ENCODE peak calls at places on chromosomes 11 and 22, in seven cellular contexts. S is fibroblast of lung, N is PC-3, G is neural progenitor cell, F is HCT116, B is H1, X is mammary epithelial cell. O is an unnamed sample.

GRCh38 chr11:2587132-2587930 is 112.5 kb downstream of the KCNQ1OT1 start:
- DNase-seq in S (no peak), N (no peak), G (no peak), F (no peak), B (no peak), X (no peak), O (no peak)

GRCh38 chr11:78140392-78141077 is 1.1 kb upstream of the ALG8 start:
- DNase-seq in S (no peak), N (no peak), G (no peak), F (no peak), B (no peak), X (no peak), O (no peak)

GRCh38 chr11:115637842-115638241 is 133.6 kb upstream of the CADM1 start:
- DNase-seq in S (no peak), N (no peak), G (no peak), F (no peak), B (no peak), X (no peak), O (no peak)

GRCh38 chr11:33448461-33449130 is 191.4 kb downstream of the HIPK3 start:
- DNase-seq in S (no peak), N (peak; percentile 66), G (no peak), F (no peak), B (no peak), X (peak; percentile 24), O (peak; percentile 21)

GRCh38 chr11:95230054-95231034 is 658 bp downstream of the SESN3 start:
- DNase-seq in S (peak; percentile 15), N (no peak), G (peak; percentile 53), F (no peak), B (no peak), X (peak; percentile 42), O (peak; percentile 34)

GRCh38 chr22:44254811-44255210 is 57.9 kb downstream of the SHISAL1 start:
- DNase-seq in S (no peak), N (no peak), G (no peak), F (no peak), B (no peak), X (no peak), O (no peak)

GRCh38 chr11:67614730-67615454 is 8.2 kb downstream of the NDUFV1 start:
- DNase-seq in S (no peak), N (no peak), G (no peak), F (no peak), B (no peak), X (no peak), O (no peak)

GRCh38 chr11:2138436-2139117 is 612 bp downstream of the IGF2 start:
- DNase-seq in S (peak; percentile 21), N (no peak), G (peak; percentile 79), F (no peak), B (no peak), X (no peak), O (no peak)

GRCh38 chr11:12159351-12160099 is 49.1 kb downstream of the MICAL2 start:
- DNase-seq in S (peak; percentile 96), N (peak; percentile 69), G (no peak), F (no peak), B (no peak), X (peak; percentile 57), O (peak; percentile 47)

GRCh38 chr11:35012467-35013191 is 96.2 kb downstream of the PDHX start:
- DNase-seq in S (no peak), N (no peak), G (no peak), F (no peak), B (no peak), X (no peak), O (no peak)

GRCh38 chr22:42680648-42681047 is 31.5 kb upstream of the CYB5R3 start:
- DNase-seq in S (peak; percentile 88), N (peak; percentile 96), G (no peak), F (peak; percentile 66), B (no peak), X (peak; percentile 95), O (peak; percentile 82)

GRCh38 chr11:86355256-86355655 is 19.4 kb upstream of the CCDC81 start:
- DNase-seq in S (no peak), N (no peak), G (no peak), F (no peak), B (no peak), X (no peak), O (no peak)

GRCh38 chr11:44597358-44598009 is 32.0 kb downstream of the CD82 start:
- DNase-seq in S (no peak), N (no peak), G (no peak), F (no peak), B (no peak), X (no peak), O (no peak)

GRCh38 chr22:32478994-32479393 is 4.4 kb downstream of the FBXO7 start:
- DNase-seq in S (no peak), N (no peak), G (no peak), F (no peak), B (no peak), X (no peak), O (no peak)

GRCh38 chr11:122395282-122395681 is 260.2 kb upstream of the UBASH3B start:
- DNase-seq in S (no peak), N (no peak), G (no peak), F (no peak), B (no peak), X (no peak), O (no peak)

GRCh38 chr11:122394326-122394725 is 261.2 kb upstream of the UBASH3B start:
- DNase-seq in S (no peak), N (no peak), G (peak; percentile 55), F (no peak), B (no peak), X (no peak), O (no peak)

GRCh38 chr11:122398167-122398566 is 257.4 kb upstream of the UBASH3B start:
- DNase-seq in S (peak; percentile 61), N (no peak), G (no peak), F (no peak), B (no peak), X (no peak), O (no peak)

GRCh38 chr11:122399375-122399774 is 256.1 kb upstream of the UBASH3B start:
- DNase-seq in S (no peak), N (no peak), G (no peak), F (no peak), B (no peak), X (no peak), O (no peak)

GRCh38 chr11:122398851-122399250 is 256.7 kb upstream of the UBASH3B start:
- DNase-seq in S (no peak), N (no peak), G (no peak), F (no peak), B (no peak), X (no peak), O (no peak)
- H3K4me1 ChIP-seq in S (no peaks in the 10 kb centered on the region), N (no peaks in the 10 kb centered on the region), G (peaks cover 12% of the 10 kb centered on the region), F (no peaks in the 10 kb centered on the region), B (no peaks in the 10 kb centered on the region), X (no peaks in the 10 kb centered on the region), O (no peaks in the 10 kb centered on the region)

DNA sequence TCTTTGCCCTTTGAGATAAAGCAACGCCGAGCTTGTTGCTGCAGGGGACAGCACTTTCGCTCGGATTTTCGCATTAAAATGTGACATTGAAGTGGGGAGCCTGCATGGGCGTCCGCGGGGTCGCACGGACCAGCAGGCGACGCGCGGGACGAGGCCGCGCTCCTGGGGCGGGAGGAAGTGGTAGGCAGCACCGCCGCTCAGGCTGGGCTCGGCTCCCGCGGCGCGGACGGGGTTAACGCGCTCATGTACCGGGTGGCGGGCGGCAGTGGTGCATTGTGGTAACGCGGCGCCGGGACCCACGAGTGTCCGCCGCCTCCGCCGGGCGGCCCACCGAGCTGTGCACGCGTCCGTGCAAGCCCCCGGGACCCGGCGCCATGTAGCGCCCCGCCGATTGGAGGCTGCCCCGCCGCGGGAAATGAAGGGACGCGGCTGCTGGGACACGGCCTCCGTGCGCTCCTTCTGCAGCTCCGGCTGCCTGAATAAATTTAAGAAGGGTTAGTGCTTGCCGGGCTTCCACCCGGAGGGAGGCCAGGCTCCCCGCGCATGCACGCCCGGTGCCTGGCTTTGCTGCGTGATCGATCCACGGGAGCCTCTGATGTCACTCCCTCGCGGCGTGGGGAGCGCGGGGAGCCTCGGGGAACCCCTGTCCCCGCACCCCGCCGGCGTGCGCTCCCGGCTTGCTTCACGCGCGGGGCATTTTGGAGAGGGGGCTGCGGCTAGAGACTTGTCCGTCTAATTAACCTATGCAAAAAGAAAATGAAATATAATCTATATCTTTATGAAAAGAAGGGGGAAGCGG is 127.7 kb downstream of the OSBP2 start:
- DNase-seq in S (no peak), N (no peak), G (peak; percentile 51), F (no peak), B (no peak), X (no peak), O (no peak)
- H3K9ac ChIP-seq in S (no peak overlapping the region), N (peak overlapping the region; percentile 72), G (no peak overlapping the region), F (no peak overlapping the region), B (no peak overlapping the region), X (no peak overlapping the region), O (no peak overlapping the region)

GRCh38 chr11:61580292-61580888 is 486 bp downstream of the SYT7 start:
- DNase-seq in S (no peak), N (peak; percentile 32), G (peak; percentile 45), F (no peak), B (no peak), X (no peak), O (no peak)

GRCh38 chr11:61581030-61581928 is at the start of gene SYT7:
- DNase-seq in S (peak; percentile 97), N (peak; percentile 99), G (peak; percentile 97), F (peak; percentile 94), B (peak; percentile 89), X (peak; percentile 96), O (peak; percentile 94)

GRCh38 chr11:61577383-61578118 is 3.3 kb downstream of the SYT7 start:
- DNase-seq in S (no peak), N (peak; percentile 49), G (peak; percentile 78), F (no peak), B (no peak), X (no peak), O (no peak)

GRCh38 chr11:61578819-61579218 is 2.1 kb downstream of the SYT7 start:
- DNase-seq in S (no peak), N (no peak), G (no peak), F (no peak), B (no peak), X (no peak), O (no peak)

GRCh38 chr11:61579398-61580291 is 1.2 kb downstream of the SYT7 start:
- DNase-seq in S (no peak), N (no peak), G (peak; percentile 41), F (no peak), B (no peak), X (no peak), O (no peak)
- TF ChIP-seq EZH2 in S (no peak), N (no peak), G (peak; percentile 4), F (no peak), B (peak; percentile 0), X (no peak), O (peak; percentile 74)

DNA sequence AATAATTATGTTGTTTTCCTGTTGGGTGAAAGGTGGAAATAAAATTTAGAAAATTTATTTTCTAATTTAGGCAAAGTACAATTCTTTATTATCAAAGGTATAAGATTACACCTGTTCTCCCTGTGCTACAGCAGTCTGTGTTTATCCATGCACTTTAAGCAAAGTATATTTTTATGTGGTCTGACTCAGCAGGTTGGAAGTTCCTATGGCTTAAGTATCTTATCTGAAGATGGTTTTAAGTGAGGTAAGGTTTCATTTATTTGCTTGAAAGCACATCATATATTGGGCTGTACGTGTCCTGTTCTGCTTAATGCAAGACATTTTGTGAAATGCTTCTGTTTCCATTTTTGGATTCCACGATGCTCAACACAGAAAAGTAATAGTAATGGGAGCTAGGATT is 14.6 kb downstream of the PPME1 start:
- DNase-seq in S (peak; percentile 4), N (peak; percentile 86), G (no peak), F (no peak), B (no peak), X (peak; percentile 13), O (no peak)
- H3K4me1 ChIP-seq in S (no peaks in the 10 kb centered on the region), N (peaks cover 19% of the 10 kb centered on the region), G (no peaks in the 10 kb centered on the region), F (peaks cover 19% of the 10 kb centered on the region), B (no peaks in the 10 kb centered on the region), X (peaks cover 8% of the 10 kb centered on the region), O (no peaks in the 10 kb centered on the region)

O was measured in endothelial cell of umbilical vein.